ENCODE peak calls at places on chromosome 15, in eight cellular contexts. I is lower leg skin, K is cardiac fibroblast, Y is HCT116, N is heart right ventricle, R is cardiac muscle cell, Q is heart left ventricle, X is GM23248. G is an unnamed sample.

GRCh38 chr15:77096131-77096530 is 25.2 kb upstream of the TSPAN3 start:
- DNase-seq in I (no peak), X (no peak), N (no peak), Q (no peak), R (no peak), K (no peak), Y (no peak), G (no peak)

GRCh38 chr15:51160484-51160883 is 65.8 kb upstream of the TNFAIP8L3 start:
- DNase-seq in I (no peak), Y (no peak), Q (no peak), R (no peak), K (no peak), N (no peak), X (no peak), G (no peak)

GRCh38 chr15:75112848-75113492 is 88.7 kb upstream of the C15orf39 start:
- DNase-seq in R (no peak), X (no peak), Q (no peak), Y (no peak), I (no peak), K (no peak), N (no peak), G (no peak)

GRCh38 chr15:39610665-39611064 is 29.8 kb downstream of the THBS1 start:
- DNase-seq in X (no peak), I (no peak), K (no peak), Q (no peak), Y (no peak), R (no peak), N (no peak), G (no peak)

GRCh38 chr15:47551079-47551478 is 166.2 kb upstream of the SEMA6D start:
- DNase-seq in K (no peak), I (no peak), N (no peak), Y (no peak), X (peak; percentile 3), Q (no peak), R (peak; percentile 38), G (no peak)

GRCh38 chr15:61819386-61819785 is 240.9 kb downstream of the VPS13C start:
- DNase-seq in Q (no peak), X (no peak), N (no peak), Y (no peak), I (no peak), K (no peak), R (no peak), G (no peak)

GRCh38 chr15:62483817-62484216 is 318.7 kb upstream of the C2CD4B start:
- DNase-seq in N (peak; percentile 34), Y (no peak), Q (peak; percentile 35), I (no peak), X (peak; percentile 61), R (no peak), K (peak; percentile 70), G (no peak)

GRCh38 chr15:52295421-52295991 is at the start of gene MYO5C:
- DNase-seq in R (peak; percentile 88), N (peak; percentile 78), K (peak; percentile 27), I (peak; percentile 47), Y (peak; percentile 64), X (peak; percentile 16), Q (peak; percentile 83), G (peak; percentile 97)

GRCh38 chr15:61820951-61821350 is 239.3 kb downstream of the VPS13C start:
- DNase-seq in X (no peak), R (no peak), Y (no peak), N (no peak), K (no peak), I (no peak), Q (no peak), G (no peak)

GRCh38 chr15:59180946-59181345 is 25.7 kb upstream of the LDHAL6B start:
- DNase-seq in K (peak; percentile 46), X (peak; percentile 81), I (no peak), N (no peak), Y (no peak), R (no peak), Q (no peak), G (no peak)

GRCh38 chr15:75650908-75651809 is 3.4 kb downstream of the SNX33 start:
- DNase-seq in Q (peak; percentile 78), I (no peak), Y (no peak), X (peak; percentile 57), R (no peak), N (peak; percentile 75), K (peak; percentile 45), G (peak; percentile 80)

GRCh38 chr15:47588968-47589367 is 128.3 kb upstream of the SEMA6D start:
- DNase-seq in Q (no peak), R (no peak), N (no peak), I (no peak), X (peak; percentile 3), K (no peak), Y (no peak), G (no peak)

DNA sequence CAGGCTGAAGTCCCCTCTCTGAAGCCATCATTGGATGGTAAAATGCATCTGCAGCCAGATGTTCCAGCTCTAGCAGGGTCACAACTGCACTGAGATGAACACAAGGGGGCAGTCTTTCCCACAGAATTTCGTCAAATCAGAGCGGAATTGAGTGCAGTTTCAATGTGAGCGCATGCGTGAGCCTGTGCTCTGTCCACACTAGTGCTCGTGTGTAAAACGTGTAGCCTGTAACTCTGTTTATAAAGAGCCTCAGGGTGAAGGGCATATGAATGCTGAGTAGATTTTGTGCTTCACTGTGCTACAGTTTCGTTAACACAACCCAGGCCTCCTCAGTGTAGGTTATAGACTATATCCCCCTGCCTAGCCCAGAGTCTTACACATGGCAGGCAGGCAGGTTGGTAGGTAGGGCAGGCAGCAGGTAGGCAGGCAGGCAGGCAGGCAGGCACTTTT is 92.7 kb upstream of the GOLGA6L4 start:
- DNase-seq in X (peak; percentile 83), K (peak; percentile 87), Y (peak; percentile 81), Q (peak; percentile 77), I (peak; percentile 82), N (peak; percentile 45), R (peak; percentile 89), G (peak; percentile 76)
- H3K4me3 ChIP-seq in X (no peak overlapping the region), K (no peak overlapping the region), Y (no peak overlapping the region), Q (no peak overlapping the region), I (no peak overlapping the region), N (no peak overlapping the region), R (no peak overlapping the region), G (peak overlapping the region; percentile 11)

GRCh38 chr15:66760358-66760967 is 58.4 kb downstream of the SMAD6 start:
- DNase-seq in N (no peak), Q (no peak), R (no peak), X (no peak), K (no peak), Y (no peak), I (no peak), G (no peak)

GRCh38 chr15:66763186-66764066 is 61.4 kb downstream of the SMAD6 start:
- DNase-seq in R (peak; percentile 76), K (peak; percentile 86), Y (no peak), N (peak; percentile 93), X (peak; percentile 66), I (peak; percentile 41), Q (peak; percentile 91), G (peak; percentile 88)

GRCh38 chr15:66758844-66759243 is 56.8 kb downstream of the SMAD6 start:
- DNase-seq in Y (no peak), N (no peak), Q (no peak), R (no peak), I (no peak), X (peak; percentile 74), K (no peak), G (no peak)

GRCh38 chr15:66761723-66762595 is 59.9 kb downstream of the SMAD6 start:
- DNase-seq in X (peak; percentile 90), N (no peak), I (no peak), K (peak; percentile 62), Y (no peak), Q (no peak), R (no peak), G (no peak)

DNA sequence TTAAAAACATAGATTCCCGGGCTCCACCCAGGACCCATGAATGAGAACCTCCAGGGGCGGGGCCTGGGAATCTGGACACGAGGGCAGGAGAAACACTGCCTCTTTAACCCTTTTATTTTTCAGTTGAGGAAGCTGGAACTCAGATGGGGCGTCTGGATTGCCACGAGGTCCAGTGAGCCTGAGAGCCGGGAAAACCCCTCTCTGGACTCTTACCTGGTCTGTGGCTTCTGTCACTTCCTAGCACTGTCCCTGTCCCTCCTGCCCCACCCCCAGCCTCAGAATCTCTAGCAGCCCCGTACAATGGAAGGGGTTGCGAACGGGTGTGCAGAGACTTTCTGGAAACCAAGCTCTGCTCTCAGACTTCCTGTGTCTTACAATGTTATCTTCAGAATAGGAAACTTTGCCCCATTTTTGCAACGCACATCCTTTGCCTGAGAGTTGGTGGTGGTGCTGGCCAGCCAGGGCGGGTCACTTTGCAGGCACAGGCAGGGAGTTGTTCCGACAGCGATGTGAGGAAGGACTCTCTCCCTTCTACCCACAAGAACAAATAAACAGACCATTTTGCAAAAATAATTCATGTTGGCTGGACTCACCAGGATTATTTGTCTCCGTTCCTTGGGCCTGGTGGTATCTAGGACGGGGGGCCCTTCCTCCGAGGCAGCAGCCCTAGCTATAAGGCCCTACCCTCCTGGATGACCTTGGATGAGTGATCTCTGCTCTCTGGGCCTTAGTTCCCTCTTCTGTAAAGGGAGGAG is 59.1 kb downstream of the SMAD6 start:
- DNase-seq in R (no peak), I (no peak), Q (no peak), X (peak; percentile 26), Y (no peak), K (peak; percentile 88), N (no peak), G (no peak)
- H3K4me3 ChIP-seq in R (no peak overlapping the region), I (no peak overlapping the region), Q (no peak overlapping the region), X (no peak overlapping the region), Y (no peak overlapping the region), K (no peak overlapping the region), N (no peak overlapping the region), G (no peak overlapping the region)

GRCh38 chr15:70853270-70853854 is 595 bp downstream of the LARP6 start:
- DNase-seq in Y (no peak), X (peak; percentile 88), K (peak; percentile 62), Q (peak; percentile 44), N (peak; percentile 39), I (no peak), R (no peak), G (peak; percentile 27)

GRCh38 chr15:70852501-70853269 is 1.3 kb downstream of the LARP6 start:
- DNase-seq in X (peak; percentile 91), Q (no peak), Y (no peak), I (no peak), N (no peak), K (peak; percentile 31), R (peak; percentile 59), G (no peak)

GRCh38 chr15:70854669-70854976 is 666 bp upstream of the LARP6 start:
- DNase-seq in Q (no peak), K (peak; percentile 49), I (no peak), Y (no peak), R (no peak), X (peak; percentile 82), N (no peak), G (no peak)

GRCh38 chr15:70853855-70854668 is at the start of gene LARP6:
- DNase-seq in Y (no peak), N (peak; percentile 78), X (peak; percentile 74), I (no peak), K (peak; percentile 60), Q (peak; percentile 78), R (peak; percentile 88), G (peak; percentile 58)

DNA sequence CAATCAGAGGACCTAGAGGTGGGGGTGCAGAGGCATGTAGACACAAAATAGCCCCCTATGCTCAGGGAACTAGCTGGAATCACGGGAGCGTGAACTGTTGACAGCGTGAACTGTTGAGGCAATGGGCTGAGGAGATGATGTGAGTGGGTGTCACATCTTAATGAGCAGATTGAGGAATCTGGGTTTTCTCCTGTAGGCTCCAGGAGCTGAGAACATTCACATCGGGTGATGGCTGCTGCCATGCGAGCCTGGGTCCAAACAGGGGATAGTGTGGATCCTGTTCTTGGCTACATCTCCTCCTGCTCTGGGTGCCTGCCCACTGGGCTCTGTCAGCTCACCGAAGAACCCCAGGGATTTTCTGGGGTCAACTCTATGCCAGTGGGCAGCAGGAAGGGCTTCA is 2.1 kb downstream of the LARP6 start:
- DNase-seq in R (no peak), X (no peak), I (no peak), N (no peak), Q (no peak), K (no peak), Y (no peak), G (no peak)
- H3K4me3 ChIP-seq in R (no peak overlapping the region), X (peak overlapping the region; percentile 90), I (no peak overlapping the region), N (peak overlapping the region; percentile 83), Q (peak overlapping the region; percentile 82), K (no peak overlapping the region), Y (no peak overlapping the region), G (no peak overlapping the region)

GRCh38 chr15:69099976-69100375 is 60.5 kb upstream of the GLCE start:
- DNase-seq in X (no peak), N (no peak), Q (no peak), Y (no peak), K (no peak), R (no peak), I (no peak), G (no peak)
- H3K4me3 ChIP-seq in X (no peak overlapping the region), N (no peak overlapping the region), Q (no peak overlapping the region), Y (no peak overlapping the region), K (no peak overlapping the region), R (no peak overlapping the region), I (no peak overlapping the region), G (no peak overlapping the region)